ENCODE peak calls at places on chromosomes 3 and 15, in five cellular contexts. D is heart right ventricle, M is Peyer's patch, U is NT2/D1, G is OCI-LY7. E is an unnamed sample. For H3K4me1, the result is how much of the 10 kb centered on the place peaks cover.

GRCh38 chr3:16478516-16478915 is 35.0 kb downstream of the RFTN1 start:
- DNase-seq in D (peak), M (no peak), U (no peak), G (no peak), E (no peak)

GRCh38 chr3:42655980-42656679 is 2.6 kb downstream of the ZBTB47 start:
- DNase-seq in D (no peak), M (no peak), U (no peak), G (no peak), E (no peak)

GRCh38 chr3:50518441-50518840 is 15.0 kb upstream of the CACNA2D2 start:
- DNase-seq in D (no peak), M (no peak), U (no peak), G (no peak), E (no peak)

GRCh38 chr3:104526901-104527401 is 839.8 kb upstream of the ALCAM start:
- DNase-seq in D (no peak), M (no peak), U (no peak), G (peak), E (no peak)

GRCh38 chr3:102299125-102299877 is 135.5 kb upstream of the ZPLD1 start:
- DNase-seq in D (no peak), M (no peak), U (no peak), G (no peak), E (no peak)

GRCh38 chr3:105676621-105677300 is 192.1 kb downstream of the CBLB start:
- DNase-seq in D (no peak), M (no peak), U (no peak), G (no peak), E (no peak)

GRCh38 chr3:178434206-178434805 is 101.9 kb upstream of the KCNMB2 start:
- DNase-seq in D (no peak), M (no peak), U (peak), G (no peak), E (no peak)

GRCh38 chr3:13125092-13126015 is 52.1 kb upstream of the IQSEC1 start:
- DNase-seq in D (no peak), M (peak), U (no peak), G (no peak), E (no peak)

GRCh38 chr3:119318871-119319270 is 24.7 kb downstream of the ARHGAP31 start:
- DNase-seq in D (no peak), M (no peak), U (no peak), G (no peak), E (no peak)

GRCh38 chr3:124559650-124560405 is 170.4 kb upstream of the UMPS start:
- DNase-seq in D (peak), M (peak), U (peak), G (peak), E (no peak)

GRCh38 chr15:55268054-55268695 is 21.4 kb downstream of the RAB27A start:
- DNase-seq in D (no peak), M (no peak), U (no peak), G (no peak), E (no peak)

GRCh38 chr3:37179144-37179967 is 5.0 kb upstream of the LRRFIP2 start:
- DNase-seq in D (no peak), M (no peak), U (no peak), G (no peak), E (no peak)

GRCh38 chr3:50587806-50588758 is 18.8 kb downstream of the HEMK1 start:
- DNase-seq in D (no peak), M (no peak), U (no peak), G (no peak), E (no peak)

GRCh38 chr3:134052370-134052769 is 22.6 kb upstream of the SLCO2A1 start:
- DNase-seq in D (no peak), M (no peak), U (no peak), G (no peak), E (no peak)

GRCh38 chr15:34620814-34621213 is 37.4 kb upstream of the GOLGA8B start:
- DNase-seq in D (no peak), M (no peak), U (no peak), G (no peak), E (no peak)

GRCh38 chr3:12938258-12938711 is 96.9 kb upstream of the RPL32 start:
- DNase-seq in D (peak), M (no peak), U (no peak), G (no peak), E (no peak)

GRCh38 chr3:194161181-194162045 is 25.5 kb downstream of the HES1 start:
- DNase-seq in D (no peak), M (no peak), U (no peak), G (no peak), E (no peak)

GRCh38 chr15:95302206-95302605 is 1028.3 kb upstream of the NR2F2 start:
- DNase-seq in D (no peak), M (no peak), U (no peak), G (no peak), E (no peak)

GRCh38 chr3:61715886-61716527 is 154.6 kb downstream of the PTPRG start:
- DNase-seq in D (no peak), M (no peak), U (no peak), G (no peak), E (no peak)

GRCh38 chr3:149752788-149753136 is 473 bp upstream of the COMMD2 start:
- DNase-seq in D (no peak), M (no peak), U (no peak), G (no peak), E (no peak)

GRCh38 chr15:101322849-101323477 is 27.9 kb upstream of the SNRPA1 start:
- DNase-seq in D (no peak), M (no peak), U (no peak), G (no peak), E (no peak)

GRCh38 chr3:116102037-116102436 is 343.2 kb downstream of the LSAMP start:
- DNase-seq in D (no peak), M (no peak), U (no peak), G (no peak), E (no peak)

GRCh38 chr15:71116942-71117341 is 1.7 kb downstream of the THSD4 start:
- DNase-seq in D (peak), M (no peak), U (no peak), G (no peak), E (no peak)

GRCh38 chr3:155744626-155745324 is at the start of gene PLCH1:
- DNase-seq in D (peak), M (peak), U (peak), G (peak), E (peak)

GRCh38 chr15:62250176-62250575 is 85.1 kb upstream of the C2CD4B start:
- DNase-seq in D (no peak), M (no peak), U (no peak), G (no peak), E (no peak)

GRCh38 chr3:87435926-87436630 is 159.7 kb upstream of the POU1F1 start:
- DNase-seq in D (no peak), M (no peak), U (no peak), G (no peak), E (no peak)

GRCh38 chr15:60970246-60971170 is 258.6 kb downstream of the RORA start:
- DNase-seq in D (no peak), M (no peak), U (no peak), G (no peak), E (no peak)

GRCh38 chr3:36738701-36739100 is 25.7 kb downstream of the DCLK3 start:
- DNase-seq in D (peak), M (no peak), U (no peak), G (no peak), E (no peak)

GRCh38 chr15:75042730-75043508 is 19.5 kb downstream of the PPCDC start:
- DNase-seq in D (peak), M (peak), U (no peak), G (peak), E (no peak)

GRCh38 chr3:80263260-80263659 is 495.5 kb upstream of the ROBO1 start:
- DNase-seq in D (no peak), M (no peak), U (peak), G (no peak), E (no peak)

GRCh38 chr3:136195258-136196063 is 674 bp downstream of the MSL2 start:
- DNase-seq in D (peak), M (peak), U (no peak), G (peak), E (peak)

GRCh38 chr3:174322789-174323188 is 536.3 kb upstream of the NAALADL2 start:
- DNase-seq in D (no peak), M (no peak), U (no peak), G (no peak), E (no peak)

GRCh38 chr3:4376499-4376898 is 73.3 kb downstream of the SETMAR start:
- DNase-seq in D (no peak), M (no peak), U (no peak), G (no peak), E (no peak)

GRCh38 chr15:48537277-48538113 is 108.0 kb downstream of the FBN1 start:
- DNase-seq in D (no peak), M (no peak), U (no peak), G (no peak), E (no peak)

GRCh38 chr3:105232536-105232935 is 134.2 kb upstream of the ALCAM start:
- DNase-seq in D (no peak), M (no peak), U (no peak), G (no peak), E (no peak)

GRCh38 chr15:60000113-60000823 is 3.8 kb upstream of the FOXB1 start:
- DNase-seq in D (no peak), M (no peak), U (no peak), G (no peak), E (no peak)

GRCh38 chr3:14138878-14139659 is 14.2 kb downstream of the TMEM43 start:
- DNase-seq in D (no peak), M (no peak), U (no peak), G (no peak), E (no peak)

GRCh38 chr3:14141602-14142315 is 16.9 kb downstream of the TMEM43 start:
- DNase-seq in D (peak), M (no peak), U (no peak), G (no peak), E (no peak)

GRCh38 chr3:14141144-14141543 is 16.3 kb downstream of the TMEM43 start:
- DNase-seq in D (no peak), M (no peak), U (no peak), G (no peak), E (no peak)

GRCh38 chr3:14139771-14140170 is 14.9 kb downstream of the TMEM43 start:
- DNase-seq in D (no peak), M (no peak), U (no peak), G (no peak), E (no peak)

GRCh38 chr3:14140668-14141067 is 15.8 kb downstream of the TMEM43 start:
- DNase-seq in D (no peak), M (no peak), U (no peak), G (no peak), E (no peak)
- H3K4me1 ChIP-seq in D (under half), M (under half), U (under half), G (under half), E (under half)

DNA sequence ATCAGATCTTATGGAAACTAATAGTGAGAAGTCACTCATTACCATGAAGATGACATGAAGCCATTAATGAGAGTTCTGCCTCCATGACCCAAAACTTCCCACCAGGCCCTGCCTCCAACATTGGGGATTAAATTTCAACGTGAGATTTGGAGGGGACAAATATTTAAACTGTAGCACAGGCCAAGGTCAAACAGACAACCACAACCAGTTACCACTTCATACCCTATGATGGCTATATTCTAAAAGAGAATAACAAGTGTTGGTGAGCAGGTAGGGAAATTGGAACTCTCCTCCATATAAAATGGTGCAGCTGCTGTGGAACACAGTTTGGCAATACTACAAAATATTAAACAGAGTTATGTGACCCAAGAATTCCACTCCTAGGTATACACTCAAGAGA is 36.9 kb downstream of the TCAIM start:
- DNase-seq in D (no peak), M (no peak), U (no peak), G (no peak), E (no peak)
- H3K4me3 ChIP-seq in D (no peak), M (no peak), U (no peak), G (no peak), E (no peak)

GRCh38 chr15:99503411-99503810 is 62.4 kb upstream of the MEF2A start:
- DNase-seq in D (no peak), M (no peak), U (no peak), G (no peak), E (no peak)
- H3K4me1 ChIP-seq in D (under half), M (under half), U (under half), G (half or more), E (under half)

GRCh38 chr3:183220828-183221227 is 32.2 kb upstream of the B3GNT5 start:
- DNase-seq in D (no peak), M (no peak), U (no peak), G (no peak), E (no peak)
- H3K4me3 ChIP-seq in D (no peak), M (no peak), U (no peak), G (no peak), E (no peak)

GRCh38 chr3:32869513-32870047 is 51.8 kb downstream of the TRIM71 start:
- DNase-seq in D (no peak), M (no peak), U (peak), G (no peak), E (no peak)

GRCh38 chr3:32870373-32871091 is 52.7 kb downstream of the TRIM71 start:
- DNase-seq in D (no peak), M (no peak), U (no peak), G (no peak), E (no peak)

GRCh38 chr3:32866533-32866932 is 48.7 kb downstream of the TRIM71 start:
- DNase-seq in D (no peak), M (no peak), U (no peak), G (no peak), E (no peak)

GRCh38 chr3:32867954-32868353 is 50.2 kb downstream of the TRIM71 start:
- DNase-seq in D (no peak), M (no peak), U (no peak), G (no peak), E (no peak)

DNA sequence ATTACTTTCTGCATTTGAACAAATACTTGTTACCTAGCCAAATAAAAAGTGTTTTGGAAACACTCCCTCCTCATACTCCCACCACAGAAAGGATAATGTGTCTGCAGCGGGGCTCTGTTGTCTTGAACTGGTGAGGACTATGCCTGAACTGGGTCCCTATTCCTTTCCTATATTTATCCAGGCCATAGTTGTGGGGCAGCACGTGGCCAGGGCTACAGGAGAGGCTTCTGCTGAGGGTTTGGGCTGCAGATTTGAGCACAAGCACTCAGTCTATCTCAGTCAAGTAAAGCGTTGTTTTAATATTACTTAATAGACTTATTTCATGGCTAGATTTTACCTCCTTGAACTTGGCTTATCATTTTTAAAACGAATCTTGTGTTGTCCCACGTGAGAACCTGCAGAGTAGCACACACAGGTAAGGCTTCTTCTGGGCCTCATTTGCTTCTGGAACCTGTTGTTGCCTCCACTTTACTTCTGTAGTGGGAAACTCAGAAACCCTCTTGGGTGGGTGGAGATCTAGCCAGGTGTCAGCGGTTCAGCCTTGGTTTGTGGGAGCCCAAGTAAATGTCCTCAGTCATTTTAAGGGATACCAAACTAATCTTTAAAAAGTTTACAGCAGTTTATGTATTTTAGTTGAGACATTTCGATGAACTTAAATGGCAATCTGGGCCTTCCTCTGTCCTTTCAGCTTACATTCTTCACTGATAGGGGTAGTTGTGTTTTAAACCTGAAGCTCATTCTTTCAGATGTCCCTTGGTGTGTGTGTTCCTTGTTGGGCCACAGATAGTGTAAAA is 51.1 kb downstream of the TRIM71 start:
- DNase-seq in D (no peak), M (no peak), U (no peak), G (no peak), E (no peak)
- H3K4me1 ChIP-seq in D (under half), M (under half), U (under half), G (under half), E (under half)

E was measured in naive thymus-derived CD4-positive, alpha-beta T cell.